ENCODE peak calls at places on chromosomes 5 and 9, in eight cellular contexts. K is tibial nerve, E is hepatocyte, J is tibial artery, A is small intestine, L is Peyer's patch, G is A549, P is HCT116. X is an unnamed sample.

GRCh38 chr9:129412814-129413536 is 207.9 kb downstream of the C9orf50 start:
- DNase-seq in K (peak; percentile 62), E (peak; percentile 89), J (peak; percentile 86), A (peak; percentile 33), L (no peak), G (peak; percentile 73), P (no peak), X (peak; percentile 94)

GRCh38 chr5:136098171-136098570 is 34.5 kb upstream of the SMAD5 start:
- DNase-seq in K (no peak), E (no peak), J (no peak), A (no peak), L (no peak), G (no peak), P (no peak), X (no peak)

GRCh38 chr9:108565651-108566378 is 290.0 kb downstream of the ACTL7B start:
- DNase-seq in K (peak; percentile 56), E (peak; percentile 92), J (peak; percentile 61), A (peak; percentile 86), L (no peak), G (peak; percentile 82), P (peak; percentile 72), X (no peak)

GRCh38 chr5:135239461-135240282 is 159.4 kb downstream of the MACROH2A1 start:
- DNase-seq in K (no peak), E (no peak), J (no peak), A (no peak), L (peak; percentile 8), G (no peak), P (no peak), X (peak; percentile 72)

GRCh38 chr5:72178910-72179815 is 71.9 kb downstream of the MAP1B start:
- DNase-seq in K (peak; percentile 88), E (no peak), J (peak; percentile 81), A (no peak), L (no peak), G (peak; percentile 52), P (peak; percentile 28), X (no peak)

GRCh38 chr5:765948-766631 is 18.4 kb downstream of the ZDHHC11B start:
- DNase-seq in K (no peak), E (no peak), J (no peak), A (no peak), L (peak; percentile 41), G (no peak), P (no peak), X (peak; percentile 84)

GRCh38 chr5:10856646-10857332 is 95.8 kb upstream of the DAP start:
- DNase-seq in K (peak; percentile 38), E (peak; percentile 76), J (no peak), A (no peak), L (peak; percentile 57), G (peak; percentile 14), P (no peak), X (no peak)

GRCh38 chr9:135126480-135127187 is 39.2 kb downstream of the OLFM1 start:
- DNase-seq in K (no peak), E (no peak), J (peak; percentile 43), A (no peak), L (no peak), G (peak; percentile 75), P (peak; percentile 68), X (no peak)

GRCh38 chr5:121833631-121834420 is 17.9 kb upstream of the FTMT start:
- DNase-seq in K (no peak), E (no peak), J (no peak), A (no peak), L (no peak), G (no peak), P (no peak), X (no peak)

GRCh38 chr5:128615578-128615977 is 77.5 kb upstream of the FBN2 start:
- DNase-seq in K (no peak), E (no peak), J (no peak), A (no peak), L (no peak), G (no peak), P (no peak), X (no peak)

DNA sequence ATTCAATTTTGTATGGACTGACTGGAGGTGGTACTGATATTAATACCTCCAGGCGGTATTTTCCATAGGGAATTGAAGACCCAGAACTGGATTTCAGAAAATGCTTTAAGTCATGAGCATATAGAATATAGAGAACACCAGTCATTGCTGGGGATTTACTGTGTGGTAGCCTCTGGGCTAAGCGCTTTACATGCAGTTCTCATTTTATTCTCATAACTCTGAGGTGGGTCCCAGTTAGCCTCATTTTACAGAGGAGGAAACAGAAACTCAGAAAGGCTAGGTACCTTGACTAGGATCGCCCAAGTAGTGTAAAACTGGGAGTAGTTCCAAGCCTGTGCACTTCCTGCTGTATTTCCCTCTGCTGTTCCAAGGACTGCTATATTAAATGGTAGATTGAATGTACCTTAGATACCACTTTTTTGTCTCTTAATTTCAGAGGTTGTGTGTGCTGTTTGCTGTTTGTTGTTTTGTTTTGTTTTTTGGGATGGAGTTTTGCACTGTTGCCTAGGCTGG is 13.8 kb downstream of the SLC44A1 start:
- DNase-seq in K (no peak), E (no peak), J (no peak), A (peak; percentile 51), L (no peak), G (no peak), P (no peak), X (no peak)
- H3K27ac ChIP-seq in K (peak overlapping the region; percentile 70), E (peak overlapping the region; percentile 19), J (no peak overlapping the region), A (peak overlapping the region; percentile 22), L (no peak overlapping the region), G (no peak overlapping the region), P (no peak overlapping the region), X (no peak overlapping the region)

GRCh38 chr5:143833179-143833578 is 21.2 kb downstream of the HMHB1 start:
- DNase-seq in K (no peak), E (no peak), J (no peak), A (no peak), L (no peak), G (no peak), P (no peak), X (no peak)
- H3K27ac ChIP-seq in K (no peak overlapping the region), E (no peak overlapping the region), J (no peak overlapping the region), A (no peak overlapping the region), L (no peak overlapping the region), G (no peak overlapping the region), P (no peak overlapping the region), X (no peak overlapping the region)

GRCh38 chr5:148794275-148794674 is 32.1 kb upstream of the ADRB2 start:
- DNase-seq in K (no peak), E (no peak), J (no peak), A (no peak), L (no peak), G (no peak), P (no peak), X (no peak)

GRCh38 chr5:148791334-148791667 is 35.1 kb upstream of the ADRB2 start:
- DNase-seq in K (no peak), E (no peak), J (no peak), A (no peak), L (no peak), G (no peak), P (no peak), X (no peak)

GRCh38 chr5:148791696-148792095 is 34.7 kb upstream of the ADRB2 start:
- DNase-seq in K (no peak), E (no peak), J (no peak), A (no peak), L (no peak), G (no peak), P (no peak), X (no peak)

GRCh38 chr5:148790545-148791333 is 35.7 kb upstream of the ADRB2 start:
- DNase-seq in K (no peak), E (no peak), J (no peak), A (no peak), L (no peak), G (no peak), P (no peak), X (no peak)

DNA sequence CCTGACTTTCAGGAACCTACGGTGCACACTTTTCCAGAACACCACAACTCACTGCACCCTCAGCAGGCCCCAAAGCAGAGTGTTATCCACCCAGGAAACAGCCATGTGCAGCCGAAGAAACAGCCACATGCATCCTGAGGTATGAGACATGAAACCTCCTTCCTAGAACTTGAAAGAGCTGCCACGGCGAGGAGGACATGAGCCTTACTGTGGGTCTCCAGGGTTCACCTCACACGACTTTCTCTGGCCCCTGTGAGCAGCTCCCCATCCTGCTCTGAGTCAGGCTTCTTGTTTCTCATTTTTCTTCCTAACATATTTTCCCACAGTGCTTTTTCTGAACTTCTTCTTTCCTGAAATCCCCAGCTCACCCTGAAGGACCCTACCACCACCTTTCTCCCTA is 33.8 kb upstream of the ADRB2 start:
- DNase-seq in K (no peak), E (no peak), J (no peak), A (no peak), L (no peak), G (no peak), P (no peak), X (no peak)
- H3K27ac ChIP-seq in K (no peak overlapping the region), E (no peak overlapping the region), J (no peak overlapping the region), A (no peak overlapping the region), L (no peak overlapping the region), G (no peak overlapping the region), P (no peak overlapping the region), X (no peak overlapping the region)

GRCh38 chr9:126228111-126228778 is 98.4 kb upstream of the MVB12B start:
- DNase-seq in K (no peak), E (no peak), J (no peak), A (no peak), L (no peak), G (no peak), P (no peak), X (peak; percentile 94)

GRCh38 chr9:126225611-126226609 is 100.7 kb upstream of the MVB12B start:
- DNase-seq in K (no peak), E (no peak), J (no peak), A (no peak), L (no peak), G (no peak), P (no peak), X (peak; percentile 75)

GRCh38 chr9:126228779-126229444 is 97.7 kb upstream of the MVB12B start:
- DNase-seq in K (peak; percentile 74), E (peak; percentile 85), J (peak; percentile 62), A (peak; percentile 68), L (peak; percentile 77), G (peak; percentile 73), P (peak; percentile 53), X (peak; percentile 91)

GRCh38 chr9:126229501-126229900 is 97.1 kb upstream of the MVB12B start:
- DNase-seq in K (no peak), E (no peak), J (no peak), A (no peak), L (no peak), G (no peak), P (no peak), X (peak; percentile 72)

DNA sequence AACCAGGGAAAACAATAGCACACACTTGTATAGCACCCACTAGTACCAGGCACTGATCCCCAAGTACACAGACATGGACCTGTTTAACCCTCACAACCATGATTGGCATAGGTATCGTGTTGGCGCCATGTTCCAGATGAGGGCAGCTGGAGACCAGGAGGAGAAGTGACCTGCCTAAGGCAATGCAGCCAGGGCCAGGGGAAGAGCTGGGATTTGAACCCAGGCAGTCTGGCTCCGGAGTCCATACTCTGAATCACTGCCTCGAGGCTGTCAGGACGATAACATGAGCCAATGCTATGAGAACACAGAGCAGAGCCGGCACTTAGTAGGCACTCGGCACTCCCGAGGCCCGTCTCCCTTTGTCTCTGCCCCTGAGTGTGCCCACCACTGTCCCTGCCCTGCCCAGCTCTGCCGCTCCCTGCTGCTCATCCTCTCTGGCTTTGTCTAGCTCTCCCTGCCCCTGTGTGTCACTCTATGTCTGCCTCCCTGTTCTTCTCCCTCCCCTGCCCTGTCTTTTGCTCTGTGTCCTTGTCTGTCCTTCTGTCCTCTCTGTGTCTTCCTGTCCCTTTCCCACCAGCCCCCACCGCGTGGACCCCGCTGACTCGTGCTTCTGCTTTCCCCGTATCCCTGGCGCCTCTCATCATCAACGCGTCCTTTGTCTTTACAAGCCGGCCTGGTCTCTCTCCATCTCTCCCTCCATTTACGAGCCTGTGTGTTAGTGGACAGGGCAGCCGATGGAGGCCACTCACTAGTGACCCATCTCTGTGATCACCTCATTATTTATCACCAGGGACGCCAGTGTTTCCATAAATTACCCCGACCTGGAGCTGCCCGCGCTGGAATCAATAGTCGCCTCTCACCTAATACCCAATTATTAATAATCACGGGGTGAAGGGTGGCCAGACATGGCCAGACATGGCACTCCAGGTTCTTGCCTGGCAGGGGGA is 99.4 kb upstream of the MVB12B start:
- DNase-seq in K (no peak), E (no peak), J (no peak), A (no peak), L (no peak), G (no peak), P (no peak), X (peak; percentile 90)
- H3K27ac ChIP-seq in K (no peak overlapping the region), E (no peak overlapping the region), J (no peak overlapping the region), A (no peak overlapping the region), L (no peak overlapping the region), G (no peak overlapping the region), P (no peak overlapping the region), X (no peak overlapping the region)

X was measured in vagina.